ENCODE peak calls at places on chromosome 20, in six cellular contexts. Y is small intestine, Z is mesenchymal stem cell, U is adrenal gland, K is adipocyte, G is lower lobe of right lung. O is an unnamed sample.

GRCh38 chr20:58558483-58559367 is 43.5 kb upstream of the APCDD1L start:
- DNase-seq in Y (no peak), U (no peak), K (no peak), Z (no peak), G (no peak), O (no peak)

GRCh38 chr20:36974660-36975059 is 23.2 kb upstream of the SAMHD1 start:
- DNase-seq in U (no peak), Y (no peak), Z (no peak), G (no peak), K (no peak), O (no peak)

GRCh38 chr20:41927655-41928054 is 309.5 kb upstream of the CHD6 start:
- DNase-seq in Y (no peak), G (no peak), K (no peak), U (no peak), Z (no peak), O (no peak)

GRCh38 chr20:17648782-17649730 is 33.0 kb downstream of the RRBP1 start:
- DNase-seq in Z (peak), U (no peak), K (peak), G (peak), Y (peak), O (no peak)

GRCh38 chr20:23995905-23996666 is 7.5 kb upstream of the GGTLC1 start:
- DNase-seq in K (peak), Z (peak), U (peak), Y (peak), G (peak), O (no peak)

GRCh38 chr20:44642203-44643153 is 9.0 kb downstream of the ADA start:
- DNase-seq in K (peak), G (peak), U (peak), Y (peak), Z (peak), O (peak)

GRCh38 chr20:32114305-32114960 is 4.9 kb downstream of the TM9SF4 start:
- DNase-seq in G (no peak), Z (no peak), Y (no peak), K (peak), U (peak), O (no peak)

GRCh38 chr20:5569021-5569420 is 181.2 kb upstream of the SHLD1 start:
- DNase-seq in Z (peak), Y (peak), K (peak), U (peak), G (no peak), O (peak)

GRCh38 chr20:3080939-3081388 is 3.6 kb downstream of the AVP start:
- DNase-seq in U (peak), G (no peak), K (no peak), Z (no peak), Y (peak), O (no peak)

GRCh38 chr20:58246346-58246745 is 17.9 kb upstream of the ANKRD60 start:
- DNase-seq in U (no peak), K (no peak), Z (peak), G (no peak), Y (no peak), O (no peak)

GRCh38 chr20:4638826-4639225 is 82.9 kb upstream of the PRND start:
- DNase-seq in K (no peak), G (no peak), Z (no peak), U (no peak), Y (no peak), O (no peak)

GRCh38 chr20:60334936-60335335 is 376.7 kb downstream of the CDH26 start:
- DNase-seq in G (no peak), Z (no peak), K (no peak), Y (no peak), U (no peak), O (no peak)

GRCh38 chr20:672975-673604 is 2.5 kb downstream of the SCRT2 start:
- DNase-seq in G (no peak), K (no peak), Z (no peak), Y (no peak), U (no peak), O (no peak)

GRCh38 chr20:47607208-47607613 is 105.5 kb downstream of the NCOA3 start:
- DNase-seq in K (peak), G (no peak), U (no peak), Y (no peak), Z (peak), O (peak)

GRCh38 chr20:44010162-44010704 is 95.6 kb downstream of the TOX2 start:
- DNase-seq in U (no peak), G (no peak), K (no peak), Z (no peak), Y (no peak), O (no peak)

GRCh38 chr20:57258055-57258454 is 8.4 kb downstream of the BMP7 start:
- DNase-seq in G (no peak), K (no peak), Y (no peak), U (no peak), Z (no peak), O (no peak)

GRCh38 chr20:41095110-41095969 is 42.0 kb upstream of the PLCG1 start:
- DNase-seq in K (peak), Y (peak), G (peak), U (peak), Z (peak), O (peak)

GRCh38 chr20:45254867-45255266 is 503 bp upstream of the SLPI start:
- DNase-seq in U (no peak), K (peak), Z (peak), G (no peak), Y (no peak), O (no peak)

GRCh38 chr20:19880256-19881079 is 122.4 kb downstream of the RIN2 start:
- DNase-seq in Y (no peak), Z (peak), K (peak), G (no peak), U (peak), O (no peak)

GRCh38 chr20:23142162-23143050 is 56.3 kb upstream of the CD93 start:
- DNase-seq in Z (no peak), G (peak), K (no peak), Y (no peak), U (no peak), O (no peak)

GRCh38 chr20:47360489-47361267 is 4.2 kb upstream of the ZMYND8 start:
- DNase-seq in K (peak), Z (peak), G (peak), Y (peak), U (peak), O (no peak)

GRCh38 chr20:47859255-47859654 is 74.0 kb upstream of the SULF2 start:
- DNase-seq in U (no peak), Y (no peak), Z (no peak), G (no peak), K (no peak), O (no peak)

GRCh38 chr20:11918280-11918952 is 723 bp downstream of the BTBD3 start:
- DNase-seq in Y (no peak), U (no peak), G (no peak), Z (no peak), K (no peak), O (no peak)
- H3K4me3 ChIP-seq in Y (no peak), U (no peak), G (peak), Z (peak), K (peak), O (no peak)

DNA sequence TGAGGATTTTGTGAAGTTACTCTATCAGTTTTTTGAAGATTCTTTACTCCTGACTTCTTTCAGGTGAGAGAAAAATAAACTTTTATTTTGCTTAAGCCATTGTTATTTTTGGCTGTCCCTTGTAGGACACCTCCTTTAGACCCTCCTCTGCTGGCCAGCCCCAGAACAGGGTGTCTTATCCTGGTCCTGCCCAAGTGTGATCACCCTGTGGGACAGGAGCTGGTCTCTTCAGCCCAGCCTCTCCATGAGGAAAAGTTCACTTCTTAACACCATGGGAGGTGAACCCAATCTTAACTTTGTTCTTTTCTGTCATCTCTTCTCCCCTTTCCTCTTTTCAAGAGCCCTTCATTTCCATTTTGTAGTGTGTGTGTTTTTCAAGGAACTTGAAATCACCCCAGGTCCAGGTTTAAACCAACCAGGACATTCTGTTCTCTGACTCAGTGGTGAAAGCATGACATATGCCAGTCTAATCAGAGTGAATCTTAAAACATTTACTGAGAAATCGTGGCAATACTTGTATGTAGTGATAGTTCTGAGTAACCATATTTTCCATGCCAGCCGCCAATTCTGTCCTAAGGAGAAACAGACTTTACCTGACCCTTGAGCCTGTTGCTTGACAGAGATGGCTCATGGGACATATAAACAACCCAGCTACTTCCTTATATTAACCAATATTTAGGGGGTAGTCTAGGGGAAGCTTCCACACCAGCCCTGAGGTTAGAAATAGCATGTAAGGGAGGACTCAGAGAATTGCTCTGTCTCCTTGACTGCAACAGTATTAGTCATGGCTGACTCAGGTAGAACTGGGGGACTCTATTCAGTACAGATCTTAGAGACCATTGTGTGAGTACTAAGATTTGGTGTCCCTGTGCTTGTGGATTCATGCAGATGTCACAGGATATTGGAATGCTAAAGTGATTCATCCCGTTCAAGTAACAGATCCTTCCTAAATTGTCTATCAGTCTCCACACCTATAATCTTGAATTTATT is 48.8 kb downstream of the FLRT3 start:
- DNase-seq in G (no peak), U (no peak), Z (no peak), Y (no peak), K (peak), O (no peak)
- H3K4me3 ChIP-seq in G (no peak), U (no peak), Z (no peak), Y (no peak), K (peak), O (no peak)

GRCh38 chr20:53001502-53002301 is 29.5 kb downstream of the TSHZ2 start:
- DNase-seq in G (no peak), Y (no peak), K (no peak), Z (peak), U (no peak), O (no peak)
- H3K4me3 ChIP-seq in G (no peak), Y (no peak), K (no peak), Z (peak), U (no peak), O (no peak)

DNA sequence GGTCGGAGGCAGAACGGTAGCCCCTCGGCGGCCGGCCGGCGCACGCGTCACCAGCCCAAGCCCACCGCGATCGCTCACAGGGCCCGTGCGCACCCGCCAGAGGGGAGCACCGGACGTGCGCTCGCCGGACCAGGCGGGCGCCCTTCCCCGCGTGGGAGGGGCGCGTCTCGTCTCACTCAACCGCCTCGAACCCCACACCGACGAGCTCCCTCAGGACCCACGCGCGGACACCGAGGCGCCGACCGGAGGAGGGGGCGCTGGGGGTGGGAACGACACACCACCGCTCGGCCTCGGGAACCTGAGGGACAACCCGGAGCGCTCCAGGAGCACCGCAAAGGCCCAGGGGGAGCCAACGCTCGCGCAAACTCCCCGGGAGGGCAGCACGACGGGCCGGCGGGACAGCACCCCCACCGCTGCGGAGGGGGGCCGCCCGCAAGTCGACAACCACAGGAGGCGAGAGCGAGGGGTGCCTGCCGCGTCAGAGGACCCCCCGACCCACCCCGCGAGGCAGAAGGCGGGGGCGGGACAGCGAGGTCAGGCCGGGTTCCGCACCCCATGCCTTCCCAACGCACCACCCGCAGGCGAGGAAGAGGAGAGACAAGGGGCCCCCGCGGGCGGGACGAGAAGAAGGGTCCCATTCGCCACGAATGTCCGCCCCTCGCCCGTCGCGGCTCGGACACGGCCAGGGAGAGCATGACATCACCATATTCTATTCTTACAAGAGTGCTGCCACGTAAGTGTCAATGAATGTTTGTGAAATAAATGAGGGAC is 512.7 kb upstream of the ZNF337 start:
- DNase-seq in K (no peak), U (no peak), G (peak), Y (no peak), Z (no peak), O (no peak)
- H3K4me3 ChIP-seq in K (no peak), U (no peak), G (peak), Y (no peak), Z (no peak), O (no peak)

DNA sequence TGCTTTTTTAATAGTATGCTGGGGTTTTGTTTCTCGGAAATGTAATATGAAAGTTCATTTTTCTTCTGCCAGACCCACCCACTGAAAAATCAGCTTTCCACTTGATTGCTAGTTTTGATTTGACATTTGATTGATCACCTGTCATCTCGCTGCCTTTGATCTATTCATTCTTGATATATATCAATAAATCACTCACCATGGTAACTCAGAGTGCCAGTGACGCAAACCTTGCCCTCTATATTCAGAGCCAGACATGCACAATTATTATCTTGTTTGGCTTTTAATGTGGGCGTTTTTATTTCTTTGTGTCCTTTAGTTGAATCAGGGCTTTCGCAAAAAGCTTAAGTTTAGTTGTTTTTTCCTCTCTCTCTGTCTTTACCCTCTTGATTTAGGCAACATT is 2.0 kb downstream of the TSHZ2 start:
- DNase-seq in U (peak), Z (no peak), G (no peak), K (no peak), Y (peak), O (no peak)
- H3K4me3 ChIP-seq in U (no peak), Z (peak), G (peak), K (peak), Y (no peak), O (peak)

GRCh38 chr20:63253438-63254236 is 626 bp downstream of the NKAIN4 start:
- DNase-seq in G (no peak), Z (peak), Y (no peak), U (no peak), K (peak), O (no peak)
- H3K4me3 ChIP-seq in G (peak), Z (peak), Y (no peak), U (no peak), K (no peak), O (no peak)

GRCh38 chr20:51301026-51301425 is 241.5 kb downstream of the NFATC2 start:
- DNase-seq in Z (no peak), U (no peak), G (no peak), Y (no peak), K (no peak), O (no peak)
- H3K4me3 ChIP-seq in Z (no peak), U (no peak), G (no peak), Y (no peak), K (no peak), O (no peak)

GRCh38 chr20:15827628-15828027 is 745.6 kb downstream of the KIF16B start:
- DNase-seq in Y (no peak), G (no peak), K (no peak), U (no peak), Z (no peak), O (no peak)
- H3K4me3 ChIP-seq in Y (no peak), G (no peak), K (no peak), U (no peak), Z (no peak), O (no peak)

GRCh38 chr20:49270177-49270576 is 7.7 kb downstream of the ZNFX1 start:
- DNase-seq in U (no peak), Z (peak), G (no peak), K (no peak), Y (no peak), O (no peak)
- H3K4me3 ChIP-seq in U (no peak), Z (peak), G (peak), K (peak), Y (no peak), O (no peak)

GRCh38 chr20:10667560-10668167 is 6.1 kb downstream of the JAG1 start:
- DNase-seq in Z (no peak), Y (no peak), G (no peak), U (no peak), K (no peak), O (no peak)

GRCh38 chr20:10665791-10666190 is 8.0 kb downstream of the JAG1 start:
- DNase-seq in G (no peak), Y (no peak), U (no peak), K (no peak), Z (no peak), O (no peak)

GRCh38 chr20:10668677-10669368 is 5.0 kb downstream of the JAG1 start:
- DNase-seq in G (no peak), Z (no peak), K (no peak), U (no peak), Y (no peak), O (no peak)

GRCh38 chr20:10666221-10667076 is 7.3 kb downstream of the JAG1 start:
- DNase-seq in G (no peak), K (no peak), Z (no peak), Y (no peak), U (no peak), O (no peak)

GRCh38 chr20:10667077-10667401 is 6.8 kb downstream of the JAG1 start:
- DNase-seq in Y (no peak), K (no peak), U (no peak), G (peak), Z (no peak), O (no peak)
- H3K4me3 ChIP-seq in Y (no peak), K (no peak), U (no peak), G (peak), Z (no peak), O (no peak)